ENCODE peak calls at places on chromosome 19, in five cellular contexts. Q is CD8-positive, alpha-beta memory T cell; J is psoas muscle; O is lower leg skin; Y is AG04450. S is an unnamed sample.

GRCh38 chr19:51018745-51019543 is 565 bp downstream of the KLK10 start:
- DNase-seq in Y (no peak), O (no peak), J (no peak), Q (no peak), S (no peak)

GRCh38 chr19:12331211-12331941 is 2.1 kb downstream of the ZNF563 start:
- DNase-seq in O (no peak), Y (no peak), J (no peak), Q (peak; percentile 38), S (no peak)

GRCh38 chr19:50537769-50538230 is 24.1 kb upstream of the ASPDH start:
- DNase-seq in Q (peak; percentile 41), Y (peak; percentile 33), O (peak; percentile 30), J (peak; percentile 81), S (peak; percentile 90)

GRCh38 chr19:50896591-50897190 is 14.5 kb downstream of the KLK4 start:
- DNase-seq in J (no peak), O (peak; percentile 63), Y (no peak), Q (no peak), S (no peak)

GRCh38 chr19:12202250-12202649 is 39.4 kb downstream of the ZNF136 start:
- DNase-seq in Y (no peak), J (no peak), Q (peak; percentile 24), O (no peak), S (no peak)

GRCh38 chr19:9937001-9937411 is 691 bp upstream of the OLFM2 start:
- DNase-seq in Y (no peak), J (no peak), O (no peak), Q (no peak), S (no peak)

GRCh38 chr19:33781536-33781935 is 15.1 kb upstream of the KCTD15 start:
- DNase-seq in O (no peak), J (no peak), Y (no peak), Q (no peak), S (no peak)

GRCh38 chr19:33610588-33610987 is 11.2 kb upstream of the CHST8 start:
- DNase-seq in O (no peak), Q (no peak), J (no peak), Y (no peak), S (no peak)

GRCh38 chr19:56158170-56158757 is 17.2 kb downstream of the ZNF444 start:
- DNase-seq in O (no peak), Q (no peak), Y (no peak), J (no peak), S (no peak)

GRCh38 chr19:29401712-29402421 is 123.9 kb upstream of the VSTM2B start:
- DNase-seq in J (no peak), Q (no peak), Y (no peak), O (no peak), S (no peak)

GRCh38 chr19:58154679-58155648 is 4.4 kb upstream of the ZNF329 start:
- DNase-seq in Y (peak; percentile 78), Q (peak; percentile 98), O (peak; percentile 91), J (peak; percentile 96), S (peak; percentile 84)

GRCh38 chr19:35355851-35356460 is 2.3 kb upstream of the FFAR3 start:
- DNase-seq in Q (no peak), J (no peak), Y (no peak), O (no peak), S (no peak)

GRCh38 chr19:56170261-56170660 is 5.5 kb upstream of the GALP start:
- DNase-seq in Y (no peak), O (no peak), J (no peak), Q (no peak), S (no peak)

DNA sequence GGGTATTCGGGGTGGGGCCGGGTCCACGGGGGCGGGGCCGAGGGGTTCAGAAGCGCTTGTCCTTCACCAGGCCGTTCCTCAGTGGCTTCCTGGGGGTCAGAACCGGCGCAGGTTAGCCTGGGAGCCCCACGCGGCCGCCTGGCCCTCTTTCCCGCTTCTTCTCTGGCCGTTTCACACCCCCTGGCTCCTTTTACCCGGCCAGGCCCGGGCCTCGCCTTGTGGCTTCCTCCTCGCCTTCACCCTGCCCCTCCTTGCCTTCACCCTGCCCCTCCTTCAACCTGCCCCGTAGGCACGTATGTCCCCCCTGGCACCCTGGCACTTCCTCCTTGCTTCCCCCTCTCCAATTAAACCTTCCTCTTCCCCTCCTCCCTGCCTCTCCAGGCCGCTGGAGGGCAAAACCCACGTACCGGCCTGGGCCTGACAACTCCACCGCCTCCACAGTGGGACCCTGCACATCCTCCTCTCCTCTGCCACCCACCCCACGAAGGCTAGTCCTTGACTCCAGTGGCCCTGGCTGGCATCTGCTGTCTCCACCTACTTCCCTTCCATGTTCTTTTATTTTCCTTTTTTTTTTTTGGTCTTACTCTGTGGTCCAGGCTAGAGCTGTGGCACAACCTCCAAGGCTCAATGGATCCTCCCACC is 25.3 kb downstream of the CERS1 start:
- DNase-seq in Y (no peak), O (no peak), Q (no peak), J (no peak), S (no peak)
- H3K4me3 ChIP-seq in Y (no peak overlapping the region), O (no peak overlapping the region), Q (no peak overlapping the region), J (no peak overlapping the region), S (no peak overlapping the region)

GRCh38 chr19:38394488-38394887 is 6.0 kb downstream of the SPRED3 start:
- DNase-seq in J (no peak), Y (no peak), O (no peak), Q (peak; percentile 63), S (no peak)
- H3K4me3 ChIP-seq in J (no peak overlapping the region), Y (no peak overlapping the region), O (no peak overlapping the region), Q (peak overlapping the region; percentile 45), S (no peak overlapping the region)

DNA sequence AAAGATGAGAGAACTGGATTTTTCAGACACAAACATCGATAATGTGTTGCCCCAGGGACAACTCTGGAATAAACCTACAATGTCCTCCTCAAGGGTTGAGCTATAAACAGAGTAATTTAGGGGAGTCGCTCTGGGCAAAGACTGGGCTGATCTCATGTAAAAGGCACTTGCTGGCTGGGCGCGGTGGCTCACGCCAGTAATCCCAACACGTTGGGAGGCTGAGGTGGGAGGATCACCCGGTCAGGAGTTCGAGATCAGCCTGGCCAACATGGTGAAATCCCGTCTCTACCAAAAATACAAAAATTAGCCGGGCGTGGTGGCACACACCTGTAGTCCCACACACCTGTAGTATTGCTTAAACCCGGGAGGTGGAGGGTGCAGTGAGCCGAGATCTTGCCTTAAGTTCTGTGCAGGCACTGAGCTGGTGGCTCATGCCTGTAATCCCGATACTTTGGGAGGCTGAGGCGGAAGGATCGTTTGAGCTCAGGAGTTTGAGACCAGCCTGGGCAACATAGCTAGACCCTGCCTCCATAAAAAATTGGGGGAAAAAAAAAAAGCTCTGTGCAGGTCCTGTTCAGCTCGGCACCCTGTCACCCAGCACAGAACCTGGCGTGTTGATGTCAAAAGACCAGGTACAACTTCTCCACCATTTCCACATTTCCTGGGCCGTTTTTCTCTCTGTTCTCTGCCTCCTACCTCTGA is 1.4 kb downstream of the TIMM44 start:
- DNase-seq in Y (no peak), O (no peak), Q (no peak), J (no peak), S (no peak)
- H3K4me3 ChIP-seq in Y (peak overlapping the region; percentile 96), O (no peak overlapping the region), Q (no peak overlapping the region), J (peak overlapping the region; percentile 99), S (peak overlapping the region; percentile 95)

GRCh38 chr19:3585301-3586123 is at the start of gene GIPC3:
- DNase-seq in Y (no peak), J (no peak), Q (no peak), O (no peak), S (no peak)
- H3K4me3 ChIP-seq in Y (peak within 1 kb of the TSS; percentile 27), J (peak within 1 kb of the TSS; percentile 58), Q (peak within 1 kb of the TSS; percentile 62), O (no peak within 1 kb of the TSS), S (peak within 1 kb of the TSS; percentile 48)

GRCh38 chr19:13506550-13506878 is 235 bp upstream of the CACNA1A start:
- DNase-seq in O (no peak), Y (peak; percentile 26), Q (no peak), J (no peak), S (peak; percentile 75)

GRCh38 chr19:13503570-13504235 is 2.6 kb downstream of the CACNA1A start:
- DNase-seq in O (no peak), Q (no peak), J (no peak), Y (no peak), S (no peak)

GRCh38 chr19:13505164-13505695 is 1.0 kb downstream of the CACNA1A start:
- DNase-seq in Q (no peak), O (no peak), Y (no peak), J (no peak), S (no peak)

GRCh38 chr19:13507053-13507611 is 853 bp upstream of the CACNA1A start:
- DNase-seq in Q (no peak), Y (no peak), J (no peak), O (no peak), S (peak; percentile 51)

DNA sequence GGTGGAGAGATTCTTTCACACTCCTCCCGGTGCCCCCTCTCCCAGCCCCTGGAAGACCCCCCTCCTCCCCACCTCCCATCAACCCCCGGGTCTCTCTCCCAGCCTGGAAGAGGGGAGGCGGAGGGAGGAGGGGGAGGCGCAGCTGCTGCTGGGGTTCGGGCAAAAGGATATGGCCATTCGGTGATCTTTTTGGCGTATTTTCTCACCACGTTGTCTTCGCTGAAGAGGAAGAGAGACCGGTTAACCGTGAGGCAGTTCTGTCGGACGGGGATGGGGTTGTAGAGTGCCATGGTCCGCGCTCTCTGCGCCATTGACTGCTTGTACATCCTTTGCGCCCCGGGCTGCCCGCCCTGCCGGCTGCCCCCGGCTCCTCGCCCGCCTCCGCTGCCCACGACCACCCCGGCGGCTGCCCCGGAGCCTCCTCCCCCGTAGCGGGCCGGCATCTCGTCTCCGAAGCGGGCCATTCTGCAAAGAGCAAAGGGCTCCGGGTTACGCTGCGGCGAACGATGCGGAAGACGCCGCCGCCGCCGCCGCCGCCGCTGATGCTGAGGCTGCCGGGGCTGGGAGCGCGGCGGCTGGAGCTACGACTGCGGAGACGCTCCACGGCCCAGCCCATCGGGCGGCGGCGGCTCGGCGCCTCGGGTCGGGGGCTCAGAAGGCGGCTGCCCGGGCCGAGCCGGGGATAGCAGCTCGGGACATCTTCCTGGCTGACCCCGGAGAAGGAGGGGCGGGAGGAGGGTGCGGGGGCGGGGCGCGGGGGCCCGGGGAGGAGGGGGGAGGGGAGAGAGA is at the start of gene CACNA1A:
- DNase-seq in Q (peak; percentile 3), Y (no peak), J (no peak), O (no peak), S (peak; percentile 51)
- H3K4me3 ChIP-seq in Q (no peak within 1 kb of the TSS), Y (peak within 1 kb of the TSS; percentile 68), J (peak within 1 kb of the TSS; percentile 48), O (no peak within 1 kb of the TSS), S (peak within 1 kb of the TSS; percentile 62)

GRCh38 chr19:53520163-53520546 is 17.8 kb upstream of the ZNF331 start:
- DNase-seq in Q (no peak), J (no peak), O (no peak), Y (no peak), S (no peak)
- H3K4me3 ChIP-seq in Q (peak overlapping the region; percentile 91), J (peak overlapping the region; percentile 67), O (no peak overlapping the region), Y (peak overlapping the region; percentile 54), S (peak overlapping the region; percentile 52)

DNA sequence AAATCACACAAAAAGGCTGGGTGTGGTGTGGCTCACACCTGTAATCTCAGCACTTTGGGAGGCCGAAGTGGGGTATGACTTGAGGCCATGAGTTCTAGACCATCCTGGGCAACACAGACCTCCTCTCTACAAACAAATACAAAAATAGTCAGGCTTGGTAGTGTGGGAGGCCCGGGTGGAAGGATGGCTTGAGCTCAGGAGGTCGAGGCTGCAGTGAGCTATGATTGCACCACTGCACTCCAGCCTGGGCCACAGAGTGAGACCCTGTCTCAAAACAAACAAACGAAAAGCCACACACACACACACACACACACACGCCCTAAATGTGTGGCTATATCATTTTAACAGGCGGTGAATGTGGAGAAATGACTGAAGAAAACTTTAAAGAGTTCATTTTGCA is 904 bp upstream of the ZNF557 start:
- DNase-seq in Y (no peak), O (no peak), J (no peak), Q (no peak), S (no peak)
- H3K4me3 ChIP-seq in Y (peak overlapping the region; percentile 41), O (no peak overlapping the region), J (peak overlapping the region; percentile 100), Q (no peak overlapping the region), S (peak overlapping the region; percentile 100)

GRCh38 chr19:6587998-6588507 is 2.9 kb downstream of the CD70 start:
- DNase-seq in Q (no peak), J (no peak), Y (no peak), O (no peak), S (no peak)
- H3K4me3 ChIP-seq in Q (no peak overlapping the region), J (no peak overlapping the region), Y (no peak overlapping the region), O (no peak overlapping the region), S (no peak overlapping the region)

GRCh38 chr19:2428756-2429711 is 1.6 kb upstream of the TIMM13 start:
- DNase-seq in Q (no peak), Y (no peak), J (peak; percentile 51), O (no peak), S (no peak)
- H3K4me3 ChIP-seq in Q (no peak overlapping the region), Y (no peak overlapping the region), J (peak overlapping the region; percentile 98), O (no peak overlapping the region), S (peak overlapping the region; percentile 94)